ENCODE peak calls at places on chromosomes 5 and 9, in six cellular contexts. T is GM12865, L is right lobe of liver, I is choroid plexus epithelial cell, F is AG10803, H is fibroblast of mammary gland. B is an unnamed sample.

GRCh38 chr9:6105738-6106137 is 90.3 kb upstream of the RANBP6 start:
- DNase-seq in H (no peak), I (no peak), L (no peak), T (no peak), F (no peak), B (no peak)

GRCh38 chr5:154355141-154355611 is 90.6 kb upstream of the SAP30L start:
- DNase-seq in L (no peak), I (no peak), H (no peak), F (no peak), T (no peak), B (no peak)

GRCh38 chr9:112094948-112095779 is 79.9 kb downstream of the SUSD1 start:
- DNase-seq in F (no peak), I (no peak), H (no peak), L (no peak), T (peak; percentile 40), B (no peak)

GRCh38 chr5:177311361-177311722 is 356 bp downstream of the MXD3 start:
- DNase-seq in F (no peak), I (no peak), H (no peak), L (peak; percentile 39), T (no peak), B (no peak)

GRCh38 chr9:112925058-112925641 is 34.5 kb upstream of the SLC46A2 start:
- DNase-seq in L (no peak), T (peak; percentile 51), F (peak; percentile 24), H (peak; percentile 63), I (peak; percentile 49), B (no peak)

GRCh38 chr5:91541696-91542095 is 158.6 kb upstream of the ARRDC3 start:
- DNase-seq in I (peak; percentile 47), L (no peak), F (no peak), T (no peak), H (peak; percentile 72), B (no peak)

GRCh38 chr5:164475339-164475977 is 970.0 kb downstream of the MAT2B start:
- DNase-seq in L (no peak), H (peak; percentile 43), I (peak; percentile 65), T (peak; percentile 8), F (peak; percentile 5), B (no peak)

GRCh38 chr9:88733651-88734470 is 198.9 kb downstream of the NXNL2 start:
- DNase-seq in T (no peak), F (peak; percentile 86), I (peak; percentile 62), H (peak; percentile 97), L (no peak), B (no peak)

GRCh38 chr9:4553951-4554381 is 63.7 kb downstream of the SLC1A1 start:
- DNase-seq in F (peak; percentile 43), I (peak; percentile 41), L (no peak), T (no peak), H (peak; percentile 62), B (no peak)

GRCh38 chr5:18972244-18972643 is 1015.8 kb downstream of the CDH18 start:
- DNase-seq in L (no peak), T (no peak), H (no peak), F (no peak), I (no peak), B (no peak)

GRCh38 chr5:159903134-159903533 is 13.1 kb upstream of the ADRA1B start:
- DNase-seq in H (no peak), L (no peak), I (no peak), T (no peak), F (no peak), B (no peak)

GRCh38 chr9:76876098-76876497 is 29.8 kb downstream of the PRUNE2 start:
- DNase-seq in T (no peak), F (peak; percentile 48), I (no peak), H (peak; percentile 67), L (no peak), B (no peak)

GRCh38 chr5:115461506-115462290 is 82.9 kb downstream of the FEM1C start:
- DNase-seq in H (peak; percentile 95), L (no peak), I (peak; percentile 61), F (peak; percentile 75), T (peak; percentile 40), B (peak; percentile 54)

GRCh38 chr5:124057161-124057814 is 545.3 kb downstream of the CSNK1G3 start:
- DNase-seq in F (no peak), T (peak; percentile 59), L (peak; percentile 23), I (peak; percentile 7), H (no peak), B (no peak)

GRCh38 chr5:167582263-167582662 is 709.2 kb upstream of the WWC1 start:
- DNase-seq in H (peak; percentile 39), L (no peak), F (no peak), I (peak; percentile 47), T (no peak), B (no peak)

GRCh38 chr9:35718726-35719511 is 13.1 kb downstream of the TLN1 start:
- DNase-seq in I (no peak), T (peak; percentile 24), L (no peak), F (no peak), H (peak; percentile 32), B (peak; percentile 64)

GRCh38 chr9:128702949-128703615 is 779 bp downstream of the PKN3 start:
- DNase-seq in L (peak; percentile 29), H (no peak), I (no peak), T (no peak), F (no peak), B (no peak)

GRCh38 chr9:105361873-105362272 is 86.0 kb upstream of the FSD1L start:
- DNase-seq in F (no peak), L (no peak), T (no peak), H (no peak), I (no peak), B (no peak)

GRCh38 chr5:155952486-155953105 is 374.4 kb upstream of the SGCD start:
- DNase-seq in F (no peak), I (no peak), L (no peak), T (no peak), H (no peak), B (no peak)

GRCh38 chr5:107217721-107218130 is 453.0 kb downstream of the EFNA5 start:
- DNase-seq in H (no peak), T (no peak), L (no peak), F (no peak), I (no peak), B (no peak)

GRCh38 chr9:38298904-38299303 is 93.6 kb upstream of the ALDH1B1 start:
- DNase-seq in F (no peak), I (no peak), L (no peak), H (no peak), T (no peak), B (no peak)

GRCh38 chr9:93488239-93488638 is 34.9 kb upstream of the FAM120AOS start:
- DNase-seq in T (no peak), F (no peak), I (no peak), H (no peak), L (no peak), B (no peak)

GRCh38 chr9:37650873-37651768 is at the start of gene FRMPD1:
- DNase-seq in I (peak; percentile 36), H (peak; percentile 22), T (peak; percentile 58), F (peak; percentile 22), L (peak; percentile 81), B (no peak)

GRCh38 chr9:99019523-99020331 is 76.0 kb downstream of the COL15A1 start:
- DNase-seq in F (peak; percentile 98), T (no peak), H (peak; percentile 97), L (no peak), I (peak; percentile 98), B (no peak)

GRCh38 chr9:121118266-121118665 is 43.5 kb downstream of the CNTRL start:
- DNase-seq in H (no peak), L (no peak), T (no peak), F (no peak), I (no peak), B (no peak)

GRCh38 chr9:121122450-121123032 is 47.8 kb downstream of the CNTRL start:
- DNase-seq in H (peak; percentile 34), F (no peak), I (peak; percentile 6), T (peak; percentile 36), L (no peak), B (no peak)

GRCh38 chr9:121123816-121124536 is 49.2 kb downstream of the CNTRL start:
- DNase-seq in I (no peak), F (no peak), T (no peak), L (no peak), H (no peak), B (no peak)

GRCh38 chr9:121120386-121120785 is 45.6 kb downstream of the CNTRL start:
- DNase-seq in T (no peak), L (no peak), F (no peak), I (no peak), H (no peak), B (no peak)

GRCh38 chr9:121121582-121122087 is 46.9 kb downstream of the CNTRL start:
- DNase-seq in F (peak; percentile 95), L (peak; percentile 97), H (peak; percentile 94), I (peak; percentile 97), T (peak; percentile 96), B (peak; percentile 95)
- TF ChIP-seq CTCF in F (peak; percentile 32), L (peak; percentile 36), H (peak; percentile 31), I (peak; percentile 50), T (no peak), B (peak; percentile 20)

DNA sequence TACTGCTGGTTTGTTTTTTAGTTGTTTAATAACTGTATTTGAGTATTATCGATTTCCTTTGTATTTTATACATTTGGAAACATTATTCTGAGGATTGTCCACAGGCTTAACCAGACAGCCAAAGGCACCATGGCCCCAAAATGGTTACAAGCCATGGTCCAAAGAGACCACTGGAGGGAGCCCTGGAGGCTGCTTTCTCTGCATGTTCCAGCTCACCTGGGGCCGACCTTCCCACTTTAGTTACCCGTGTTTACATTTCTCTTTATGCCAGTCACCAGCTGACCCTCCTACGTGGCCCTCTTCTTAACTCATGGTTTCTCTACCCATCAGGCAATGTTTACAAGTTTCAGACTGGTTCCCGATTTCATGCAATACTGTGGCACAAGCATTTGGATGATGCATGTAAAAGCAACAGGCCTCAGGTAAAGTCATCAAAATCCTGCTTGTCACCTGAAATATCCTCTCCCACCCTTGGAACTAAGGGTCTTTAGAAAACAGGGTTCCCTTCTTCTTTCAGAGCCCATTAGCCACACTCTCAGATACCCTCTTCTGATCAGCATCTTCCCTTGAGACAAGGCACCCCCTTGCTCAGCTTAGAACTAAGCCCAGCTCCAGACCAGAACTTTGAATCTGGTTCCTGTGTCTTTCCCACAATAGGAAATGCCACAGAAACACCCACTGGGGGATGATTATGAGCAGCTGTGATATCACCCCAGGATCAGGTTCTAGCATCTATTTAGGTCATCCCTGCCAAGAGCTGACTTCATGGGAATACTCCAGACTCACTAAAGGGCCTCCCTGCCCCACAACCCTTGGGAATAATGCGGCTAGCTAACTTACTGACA is 49.9 kb upstream of the GARNL3 start:
- DNase-seq in F (peak; percentile 73), I (peak; percentile 69), T (peak; percentile 78), H (peak; percentile 72), L (peak; percentile 57), B (no peak)
- TF ChIP-seq CTCF in F (peak; percentile 70), I (peak; percentile 92), T (peak; percentile 88), H (peak; percentile 89), L (peak; percentile 91), B (peak; percentile 84)

GRCh38 chr9:133342570-133342969 is 5.4 kb downstream of the MED22 start:
- DNase-seq in I (no peak), T (no peak), F (no peak), H (no peak), L (no peak), B (no peak)
- TF ChIP-seq CTCF in I (peak; percentile 35), T (no peak), F (peak; percentile 15), H (peak; percentile 24), L (no peak), B (no peak)

GRCh38 chr9:71783120-71783523 is 14.8 kb upstream of the CEMIP2 start:
- DNase-seq in H (no peak), F (no peak), I (no peak), T (peak; percentile 68), L (peak; percentile 48), B (no peak)
- TF ChIP-seq CTCF in H (no peak), F (no peak), I (no peak), T (no peak), L (no peak), B (no peak)